ENCODE peak calls at places on chromosomes 4 and X, in four cellular contexts. One of them, this sample, is unnamed.

GRCh38 chr4:177713454-177713853 is 271.2 kb upstream of the AGA start:
- DNase-seq in breast epithelium: no peak
- DNase-seq in tibial nerve: no peak
- DNase-seq in suprapubic skin: no peak
- DNase-seq in this sample: no peak

GRCh38 chrX:115178473-115178872 is 10.7 kb upstream of the RBMXL3 start:
- DNase-seq in breast epithelium: no peak
- DNase-seq in tibial nerve: no peak
- DNase-seq in suprapubic skin: no peak
- DNase-seq in this sample: no peak

GRCh38 chrX:118730500-118731247 is 3.3 kb downstream of the IL13RA1 start:
- DNase-seq in breast epithelium: no peak
- DNase-seq in tibial nerve: no peak
- DNase-seq in suprapubic skin: no peak
- DNase-seq in this sample: no peak

GRCh38 chrX:39613508-39613921 is 484.2 kb downstream of the BCOR start:
- DNase-seq in breast epithelium: peak
- DNase-seq in tibial nerve: no peak
- DNase-seq in suprapubic skin: no peak
- DNase-seq in this sample: no peak

GRCh38 chr4:150402968-150403367 is 179.0 kb upstream of the MAB21L2 start:
- DNase-seq in breast epithelium: no peak
- DNase-seq in tibial nerve: no peak
- DNase-seq in suprapubic skin: no peak
- DNase-seq in this sample: no peak

GRCh38 chr4:23890369-23891063 is 669 bp upstream of the PPARGC1A start:
- DNase-seq in breast epithelium: no peak
- DNase-seq in tibial nerve: no peak
- DNase-seq in suprapubic skin: no peak
- DNase-seq in this sample: no peak

GRCh38 chrX:129773649-129774458 is 5.9 kb upstream of the SASH3 start:
- DNase-seq in breast epithelium: no peak
- DNase-seq in tibial nerve: no peak
- DNase-seq in suprapubic skin: no peak
- DNase-seq in this sample: no peak

GRCh38 chr4:149264093-149264733 is 551.4 kb downstream of the IQCM start:
- DNase-seq in breast epithelium: no peak
- DNase-seq in tibial nerve: no peak
- DNase-seq in suprapubic skin: no peak
- DNase-seq in this sample: no peak

GRCh38 chrX:1385824-1386223 is 6.1 kb downstream of the SLC25A6 start:
- DNase-seq in breast epithelium: no peak
- DNase-seq in tibial nerve: no peak
- DNase-seq in suprapubic skin: peak
- DNase-seq in this sample: no peak

GRCh38 chr4:53235547-53235946 is 130.3 kb downstream of the SCFD2 start:
- DNase-seq in breast epithelium: no peak
- DNase-seq in tibial nerve: no peak
- DNase-seq in suprapubic skin: no peak
- DNase-seq in this sample: no peak

GRCh38 chrX:8484360-8484759 is 19.7 kb downstream of the VCX3B start:
- DNase-seq in breast epithelium: no peak
- DNase-seq in tibial nerve: no peak
- DNase-seq in suprapubic skin: no peak
- DNase-seq in this sample: no peak

GRCh38 chrX:93874554-93874953 is 200.5 kb downstream of the FAM133A start:
- DNase-seq in breast epithelium: no peak
- DNase-seq in tibial nerve: no peak
- DNase-seq in suprapubic skin: no peak
- DNase-seq in this sample: no peak

GRCh38 chr4:31803511-31804195 is 1083.5 kb downstream of the PCDH7 start:
- DNase-seq in breast epithelium: no peak
- DNase-seq in tibial nerve: no peak
- DNase-seq in suprapubic skin: no peak
- DNase-seq in this sample: no peak

GRCh38 chr4:100290585-100290984 is 100.3 kb upstream of the DDIT4L start:
- DNase-seq in breast epithelium: no peak
- DNase-seq in tibial nerve: no peak
- DNase-seq in suprapubic skin: no peak
- DNase-seq in this sample: no peak

GRCh38 chr4:7911044-7911578 is 28.6 kb downstream of the AFAP1 start:
- DNase-seq in breast epithelium: no peak
- DNase-seq in tibial nerve: no peak
- DNase-seq in suprapubic skin: no peak
- DNase-seq in this sample: no peak

GRCh38 chr4:183659029-183659870 is at the start of the genes RWDD4 and TRAPPC11:
- DNase-seq in breast epithelium: peak
- DNase-seq in tibial nerve: peak
- DNase-seq in suprapubic skin: peak
- DNase-seq in this sample: peak
- TF ChIP-seq CTCF in breast epithelium: peak
- TF ChIP-seq CTCF in tibial nerve: peak
- TF ChIP-seq CTCF in suprapubic skin: peak
- TF ChIP-seq CTCF in this sample: no peak

GRCh38 chr4:159227378-159227777 is 124.5 kb downstream of the RAPGEF2 start:
- DNase-seq in breast epithelium: no peak
- DNase-seq in tibial nerve: no peak
- DNase-seq in suprapubic skin: no peak
- DNase-seq in this sample: no peak
- H3K4me3 ChIP-seq in breast epithelium: no peak
- H3K4me3 ChIP-seq in tibial nerve: no peak
- H3K4me3 ChIP-seq in suprapubic skin: peak
- H3K4me3 ChIP-seq in this sample: peak

GRCh38 chr4:2696423-2696822 is 59.7 kb downstream of the TNIP2 start:
- DNase-seq in breast epithelium: no peak
- DNase-seq in tibial nerve: no peak
- DNase-seq in suprapubic skin: no peak
- DNase-seq in this sample: peak
- TF ChIP-seq POLR2A in breast epithelium: no peak
- TF ChIP-seq POLR2A in tibial nerve: no peak
- TF ChIP-seq POLR2A in suprapubic skin: no peak
- TF ChIP-seq POLR2A in this sample: no peak

GRCh38 chr4:107734120-107734519 is 14.1 kb upstream of the PAPSS1 start:
- DNase-seq in breast epithelium: no peak
- DNase-seq in tibial nerve: no peak
- DNase-seq in suprapubic skin: no peak
- DNase-seq in this sample: no peak
- TF ChIP-seq CTCF in breast epithelium: no peak
- TF ChIP-seq CTCF in tibial nerve: no peak
- TF ChIP-seq CTCF in suprapubic skin: no peak
- TF ChIP-seq CTCF in this sample: no peak

DNA sequence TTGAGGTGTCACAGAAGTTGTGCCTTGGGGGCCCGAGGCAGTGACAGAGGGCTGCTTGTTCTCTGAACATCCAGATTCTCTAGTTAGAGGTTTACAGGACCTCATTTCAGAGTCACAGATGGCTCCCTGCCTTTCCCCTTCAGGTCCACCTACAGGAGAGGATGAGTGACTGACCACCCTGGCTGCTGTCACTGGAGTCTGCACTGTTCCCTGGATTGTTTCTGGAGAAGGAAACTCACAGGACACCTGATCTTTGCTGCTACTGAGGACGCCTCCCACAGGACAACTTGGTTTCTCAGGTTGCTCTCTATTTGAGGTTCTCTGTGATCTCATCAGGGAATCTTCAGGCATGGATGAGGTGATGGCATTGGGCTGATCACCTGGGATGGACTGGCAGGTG is 58.3 kb downstream of the GPRIN3 start:
- DNase-seq in breast epithelium: no peak
- DNase-seq in tibial nerve: no peak
- DNase-seq in suprapubic skin: no peak
- DNase-seq in this sample: no peak
- H3K4me3 ChIP-seq in breast epithelium: peak
- H3K4me3 ChIP-seq in tibial nerve: no peak
- H3K4me3 ChIP-seq in suprapubic skin: no peak
- H3K4me3 ChIP-seq in this sample: no peak

GRCh38 chr4:75698162-75698962 is 25.2 kb upstream of the G3BP2 start:
- DNase-seq in breast epithelium: no peak
- DNase-seq in tibial nerve: no peak
- DNase-seq in suprapubic skin: no peak
- DNase-seq in this sample: no peak
- TF ChIP-seq POLR2A in breast epithelium: no peak
- TF ChIP-seq POLR2A in tibial nerve: no peak
- TF ChIP-seq POLR2A in suprapubic skin: no peak
- TF ChIP-seq POLR2A in this sample: no peak

DNA sequence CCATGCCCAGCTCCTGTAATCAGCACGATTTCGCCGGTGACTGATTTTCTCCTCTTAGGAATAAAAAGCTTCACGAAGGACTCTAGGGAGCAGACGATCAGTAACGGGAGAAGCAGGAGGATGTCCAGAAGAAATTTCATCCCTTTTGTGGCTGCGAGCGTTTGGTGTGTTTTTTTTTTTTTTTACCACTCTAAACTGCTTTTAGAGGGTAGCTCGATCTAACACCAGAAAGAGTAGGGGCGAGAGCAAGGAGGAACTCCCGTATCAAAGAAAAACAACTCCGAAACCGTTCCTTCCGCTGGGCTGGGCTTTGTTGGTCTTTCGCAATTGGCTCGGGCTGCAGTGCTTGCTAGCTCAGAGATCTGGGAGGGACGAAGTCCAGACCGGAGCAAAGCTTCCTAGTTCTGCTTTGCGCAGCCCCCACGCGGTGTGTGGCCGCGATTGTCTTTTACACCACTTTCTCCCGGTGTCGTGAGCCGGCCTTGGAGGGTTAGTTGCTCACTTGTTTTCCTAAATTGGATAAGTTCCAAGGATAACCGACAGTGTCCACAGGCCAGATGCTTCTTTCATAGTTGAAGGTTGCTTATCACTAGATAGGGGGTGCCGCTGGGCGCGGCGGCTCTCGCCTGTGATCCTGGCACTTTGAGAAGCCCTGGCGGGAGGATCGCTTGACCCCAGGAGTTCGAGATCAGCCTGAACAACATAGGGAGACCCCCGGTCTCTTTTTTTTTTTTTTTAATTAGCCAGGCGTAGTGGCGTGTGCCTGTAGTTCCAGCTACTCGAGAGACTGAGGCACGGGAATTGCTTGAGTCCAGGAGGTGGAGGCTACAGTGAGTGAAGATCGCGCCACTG is at the start of gene HSD17B11:
- DNase-seq in breast epithelium: peak
- DNase-seq in tibial nerve: peak
- DNase-seq in suprapubic skin: peak
- DNase-seq in this sample: peak
- TF ChIP-seq CTCF in breast epithelium: no peak
- TF ChIP-seq CTCF in tibial nerve: peak
- TF ChIP-seq CTCF in suprapubic skin: no peak
- TF ChIP-seq CTCF in this sample: no peak

GRCh38 chr4:162852642-162853041 is 314.0 kb downstream of the NAF1 start:
- DNase-seq in breast epithelium: no peak
- DNase-seq in tibial nerve: no peak
- DNase-seq in suprapubic skin: no peak
- DNase-seq in this sample: no peak

GRCh38 chr4:162853788-162854187 is 312.9 kb downstream of the NAF1 start:
- DNase-seq in breast epithelium: no peak
- DNase-seq in tibial nerve: no peak
- DNase-seq in suprapubic skin: no peak
- DNase-seq in this sample: no peak

GRCh38 chr4:162847945-162848549 is 318.6 kb downstream of the NAF1 start:
- DNase-seq in breast epithelium: no peak
- DNase-seq in tibial nerve: no peak
- DNase-seq in suprapubic skin: no peak
- DNase-seq in this sample: no peak

DNA sequence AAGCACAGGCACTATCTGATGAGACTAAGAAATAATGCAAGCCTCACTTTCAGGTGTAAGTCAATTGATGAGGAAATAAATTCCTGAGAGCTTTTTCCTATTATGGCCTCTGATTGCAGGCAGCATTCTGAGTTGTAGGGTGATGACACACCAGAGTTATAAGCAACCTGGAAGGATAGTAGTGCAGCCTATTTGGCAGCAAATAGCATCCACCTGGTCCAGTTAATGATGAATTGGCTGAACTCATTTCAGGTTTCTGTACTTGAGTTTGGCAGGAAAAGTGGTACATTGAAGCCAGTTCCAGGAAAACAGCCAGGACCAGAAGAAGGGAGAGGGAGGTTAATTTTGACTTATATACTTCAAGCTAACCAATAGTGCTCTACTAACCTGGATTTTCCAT is 316.8 kb downstream of the NAF1 start:
- DNase-seq in breast epithelium: no peak
- DNase-seq in tibial nerve: no peak
- DNase-seq in suprapubic skin: no peak
- DNase-seq in this sample: no peak
- H3K4me3 ChIP-seq in breast epithelium: no peak
- H3K4me3 ChIP-seq in tibial nerve: no peak
- H3K4me3 ChIP-seq in suprapubic skin: no peak
- H3K4me3 ChIP-seq in this sample: no peak

GRCh38 chr4:10116625-10117423 is at the start of gene WDR1:
- DNase-seq in breast epithelium: peak
- DNase-seq in tibial nerve: peak
- DNase-seq in suprapubic skin: peak
- DNase-seq in this sample: peak

GRCh38 chr4:10114147-10114546 is 2.5 kb downstream of the WDR1 start:
- DNase-seq in breast epithelium: no peak
- DNase-seq in tibial nerve: no peak
- DNase-seq in suprapubic skin: no peak
- DNase-seq in this sample: no peak

GRCh38 chr4:10114607-10115006 is 2.0 kb downstream of the WDR1 start:
- DNase-seq in breast epithelium: no peak
- DNase-seq in tibial nerve: no peak
- DNase-seq in suprapubic skin: no peak
- DNase-seq in this sample: no peak

GRCh38 chr4:10115657-10116624 is 658 bp downstream of the WDR1 start:
- DNase-seq in breast epithelium: peak
- DNase-seq in tibial nerve: no peak
- DNase-seq in suprapubic skin: peak
- DNase-seq in this sample: peak

DNA sequence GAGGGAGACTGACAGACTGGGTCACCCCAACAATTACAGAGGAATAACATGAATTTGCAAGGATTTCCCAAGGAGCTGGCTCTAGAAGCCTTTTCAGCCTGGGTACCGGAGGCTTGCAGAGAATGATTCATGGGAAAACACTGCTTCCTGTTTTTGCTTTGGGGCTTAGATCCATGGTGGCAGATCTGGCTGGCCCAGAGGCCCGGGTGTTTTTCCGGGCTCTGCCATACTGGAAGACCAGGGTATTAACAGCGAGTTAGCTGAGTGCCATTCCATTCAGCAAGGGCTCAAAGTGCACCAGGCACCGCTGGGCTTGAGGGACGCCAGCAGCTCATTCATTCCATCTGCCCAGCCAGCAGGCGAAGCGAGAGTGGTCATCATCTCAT is 1.3 kb downstream of the WDR1 start:
- DNase-seq in breast epithelium: no peak
- DNase-seq in tibial nerve: no peak
- DNase-seq in suprapubic skin: no peak
- DNase-seq in this sample: no peak
- TF ChIP-seq POLR2A in breast epithelium: no peak
- TF ChIP-seq POLR2A in tibial nerve: no peak
- TF ChIP-seq POLR2A in suprapubic skin: no peak
- TF ChIP-seq POLR2A in this sample: no peak

DNA sequence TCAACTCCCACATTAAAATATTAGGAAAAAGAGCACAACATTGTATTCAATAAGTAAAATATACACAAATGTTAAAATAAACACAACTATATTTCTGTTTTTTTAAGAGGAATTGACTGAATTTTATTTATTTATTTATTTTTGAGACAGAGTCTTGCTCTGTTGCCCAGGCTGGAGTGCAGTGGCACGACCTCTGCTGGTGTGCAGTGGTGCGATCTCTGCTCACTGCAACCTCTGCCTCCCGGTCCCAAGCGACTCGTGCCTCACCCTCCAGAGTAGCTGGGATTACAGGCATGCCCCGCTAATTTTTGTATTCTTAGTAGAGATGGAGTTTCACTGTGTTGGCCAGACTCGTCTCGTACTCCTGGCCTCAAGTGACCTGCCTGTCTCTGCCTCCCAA is 31.4 kb downstream of the TEX13A start:
- DNase-seq in breast epithelium: no peak
- DNase-seq in tibial nerve: no peak
- DNase-seq in suprapubic skin: no peak
- DNase-seq in this sample: no peak
- TF ChIP-seq CTCF in breast epithelium: no peak
- TF ChIP-seq CTCF in tibial nerve: no peak
- TF ChIP-seq CTCF in suprapubic skin: no peak
- TF ChIP-seq CTCF in this sample: no peak